ENCODE peak calls at places on chromosomes 4 and X, in six cellular contexts. W is NCI-H82; G is stimulated activated CD4-positive, alpha-beta T cell treated with anti-CD3 and anti-CD28 coated beads, Interleukin-15, amount 100 ng/mL, for 1 hour; Y is hippocampal formation; I is islet precursor cell; E is colonic mucosa. J is an unnamed sample.
A peak's percentile ranks its signal among the peaks of the same experiment; 100 is the strongest.

GRCh38 chr4:61201562-61202099 is 1.5 kb downstream of the ADGRL3 start:
- DNase-seq in W (peak; percentile 31), G (no peak), Y (no peak), I (peak; percentile 54), E (no peak), J (peak; percentile 78)

GRCh38 chr4:184732126-184732525 is 1.8 kb downstream of the CENPU start:
- DNase-seq in W (no peak), G (no peak), Y (no peak), I (no peak), E (peak; percentile 37), J (no peak)

GRCh38 chr4:164396439-164396838 is 357.5 kb upstream of the SMIM31 start:
- DNase-seq in W (peak; percentile 56), G (no peak), Y (no peak), I (no peak), E (no peak), J (no peak)

GRCh38 chr4:108774809-108775530 is 12.1 kb upstream of the ETNPPL start:
- DNase-seq in W (no peak), G (no peak), Y (peak; percentile 10), I (no peak), E (no peak), J (no peak)

GRCh38 chrX:103624111-103624510 is 4.7 kb upstream of the TCEAL1 start:
- DNase-seq in W (no peak), G (no peak), Y (no peak), I (peak; percentile 82), E (no peak), J (no peak)

GRCh38 chrX:97539970-97540519 is 656.3 kb downstream of the RPA4 start:
- DNase-seq in W (peak; percentile 40), G (no peak), Y (no peak), I (no peak), E (no peak), J (no peak)

GRCh38 chrX:153875391-153876111 is 10.4 kb downstream of the L1CAM start:
- DNase-seq in W (peak; percentile 77), G (peak; percentile 56), Y (no peak), I (peak; percentile 83), E (peak; percentile 49), J (peak; percentile 91)

GRCh38 chrX:141405878-141406492 is 163.7 kb upstream of the SPANXC start:
- DNase-seq in W (no peak), G (no peak), Y (no peak), I (no peak), E (no peak), J (no peak)

GRCh38 chr4:7912826-7913225 is 26.8 kb downstream of the AFAP1 start:
- DNase-seq in W (no peak), G (no peak), Y (no peak), I (peak; percentile 22), E (no peak), J (no peak)

GRCh38 chr4:853416-853781 is 27.5 kb upstream of the CPLX1 start:
- DNase-seq in W (no peak), G (no peak), Y (no peak), I (no peak), E (no peak), J (no peak)

GRCh38 chrX:1720826-1721225 is 106.0 kb downstream of the ASMT start:
- DNase-seq in W (no peak), G (no peak), Y (no peak), I (no peak), E (no peak), J (no peak)

GRCh38 chr4:3703677-3704521 is 62.3 kb upstream of the ADRA2C start:
- DNase-seq in W (no peak), G (no peak), Y (no peak), I (no peak), E (no peak), J (peak; percentile 76)

GRCh38 chr4:52076731-52077130 is 25.6 kb downstream of the SPATA18 start:
- DNase-seq in W (no peak), G (no peak), Y (no peak), I (peak; percentile 82), E (no peak), J (peak; percentile 90)